ENCODE peak calls at places on chromosomes 2 and 18, in ten cellular contexts. W is T-helper 1 cell; B is AG10803; Y is COR-L47; I is SW 1271; V is heart right ventricle; G is endodermal cell; L is esophagus squamous epithelium; Z is fibroblast of lung; D is activated CD8-positive, alpha-beta memory T cell treated with anti-CD3 and anti-CD28 coated beads for 48 hours. P is an unnamed sample.

GRCh38 chr2:180110469-180110868 is 103.4 kb upstream of the CWC22 start:
- DNase-seq in W (no peak), B (no peak), Y (no peak), I (no peak), V (no peak), G (no peak), L (no peak), Z (no peak), D (no peak), P (no peak)

GRCh38 chr18:56204052-56204451 is 434.3 kb downstream of the TXNL1 start:
- DNase-seq in W (no peak), B (no peak), Y (no peak), I (no peak), V (no peak), G (no peak), L (no peak), Z (no peak), D (no peak), P (no peak)

GRCh38 chr2:68833162-68833561 is 38.0 kb downstream of the BMP10 start:
- DNase-seq in W (no peak), B (no peak), Y (no peak), I (no peak), V (no peak), G (no peak), L (no peak), Z (no peak), D (no peak), P (no peak)

GRCh38 chr2:67616749-67617148 is 219.6 kb downstream of the ETAA1 start:
- DNase-seq in W (no peak), B (peak; percentile 50), Y (no peak), I (no peak), V (no peak), G (no peak), L (no peak), Z (peak; percentile 94), D (no peak), P (no peak)

GRCh38 chr2:173545364-173545734 is 190.7 kb downstream of the CDCA7 start:
- DNase-seq in W (no peak), B (peak; percentile 27), Y (no peak), I (no peak), V (no peak), G (no peak), L (no peak), Z (peak; percentile 20), D (no peak), P (no peak)

GRCh38 chr2:17429130-17429529 is 89.1 kb downstream of the RAD51AP2 start:
- DNase-seq in W (no peak), B (peak; percentile 68), Y (no peak), I (no peak), V (no peak), G (no peak), L (no peak), Z (peak; percentile 88), D (no peak), P (no peak)

GRCh38 chr2:64212346-64212745 is 68.1 kb upstream of the PELI1 start:
- DNase-seq in W (no peak), B (peak; percentile 83), Y (no peak), I (no peak), V (no peak), G (no peak), L (no peak), Z (peak; percentile 94), D (no peak), P (no peak)

GRCh38 chr2:127228102-127228501 is 8.0 kb upstream of the CYP27C1 start:
- DNase-seq in W (no peak), B (no peak), Y (no peak), I (no peak), V (no peak), G (no peak), L (no peak), Z (peak; percentile 76), D (no peak), P (no peak)

GRCh38 chr2:28401411-28401810 is 8.8 kb downstream of the FOSL2 start:
- DNase-seq in W (no peak), B (no peak), Y (no peak), I (no peak), V (no peak), G (no peak), L (no peak), Z (no peak), D (no peak), P (peak; percentile 82)

GRCh38 chr2:211899871-211900482 is 638.6 kb downstream of the ERBB4 start:
- DNase-seq in W (no peak), B (no peak), Y (peak; percentile 85), I (no peak), V (no peak), G (no peak), L (no peak), Z (peak; percentile 8), D (no peak), P (peak; percentile 77)

GRCh38 chr18:56789004-56789888 is 138.1 kb downstream of the WDR7 start:
- DNase-seq in W (no peak), B (no peak), Y (peak; percentile 19), I (no peak), V (peak; percentile 14), G (peak; percentile 88), L (no peak), Z (no peak), D (no peak), P (no peak)

GRCh38 chr18:75273817-75274216 is 63.2 kb downstream of the TSHZ1 start:
- DNase-seq in W (no peak), B (no peak), Y (no peak), I (no peak), V (no peak), G (no peak), L (no peak), Z (no peak), D (no peak), P (no peak)

GRCh38 chr2:96264656-96265348 is 995 bp downstream of the TMEM127 start:
- DNase-seq in W (no peak), B (peak; percentile 15), Y (peak; percentile 41), I (no peak), V (no peak), G (peak; percentile 62), L (no peak), Z (peak; percentile 45), D (no peak), P (peak; percentile 51)

GRCh38 chr18:23515911-23516546 is 12.7 kb downstream of the RMC1 start:
- DNase-seq in W (peak; percentile 70), B (peak; percentile 69), Y (peak; percentile 70), I (peak; percentile 31), V (peak; percentile 54), G (peak; percentile 93), L (peak; percentile 8), Z (peak; percentile 59), D (peak; percentile 27), P (peak; percentile 68)

GRCh38 chr2:124542932-124543640 is 518.0 kb downstream of the CNTNAP5 start:
- DNase-seq in W (no peak), B (no peak), Y (no peak), I (no peak), V (peak; percentile 9), G (no peak), L (no peak), Z (no peak), D (no peak), P (peak; percentile 94)

GRCh38 chr2:168090366-168091019 is 156.9 kb downstream of the STK39 start:
- DNase-seq in W (no peak), B (no peak), Y (no peak), I (no peak), V (no peak), G (no peak), L (no peak), Z (no peak), D (no peak), P (no peak)

GRCh38 chr2:151297882-151298281 is 8.4 kb upstream of the NMI start:
- DNase-seq in W (no peak), B (no peak), Y (no peak), I (no peak), V (no peak), G (no peak), L (no peak), Z (no peak), D (no peak), P (no peak)

GRCh38 chr2:96102596-96103387 is 13.6 kb downstream of the ADRA2B start:
- DNase-seq in W (no peak), B (no peak), Y (no peak), I (no peak), V (no peak), G (peak; percentile 43), L (no peak), Z (no peak), D (no peak), P (no peak)

GRCh38 chr2:36438454-36438977 is 82.9 kb downstream of the CRIM1 start:
- DNase-seq in W (no peak), B (peak; percentile 97), Y (no peak), I (peak; percentile 89), V (no peak), G (no peak), L (no peak), Z (peak; percentile 99), D (no peak), P (no peak)

GRCh38 chr2:181140414-181140813 is 160.0 kb downstream of the UBE2E3 start:
- DNase-seq in W (no peak), B (peak; percentile 82), Y (peak; percentile 92), I (no peak), V (no peak), G (no peak), L (no peak), Z (peak; percentile 29), D (no peak), P (no peak)

GRCh38 chr2:134177351-134177931 is 76.4 kb upstream of the MGAT5 start:
- DNase-seq in W (no peak), B (no peak), Y (no peak), I (no peak), V (no peak), G (no peak), L (no peak), Z (peak; percentile 81), D (no peak), P (peak; percentile 83)

GRCh38 chr2:170743530-170744239 is 26.5 kb upstream of the ERICH2 start:
- DNase-seq in W (no peak), B (no peak), Y (no peak), I (no peak), V (no peak), G (no peak), L (no peak), Z (no peak), D (no peak), P (no peak)

GRCh38 chr2:216370961-216371633 is 1.2 kb downstream of the MARCHF4 start:
- DNase-seq in W (no peak), B (peak; percentile 17), Y (peak; percentile 23), I (no peak), V (peak; percentile 12), G (peak; percentile 74), L (no peak), Z (no peak), D (no peak), P (no peak)

GRCh38 chr2:183490930-183491329 is 366.7 kb downstream of the NUP35 start:
- DNase-seq in W (no peak), B (no peak), Y (peak; percentile 17), I (no peak), V (peak; percentile 18), G (no peak), L (no peak), Z (peak; percentile 75), D (no peak), P (peak; percentile 4)

GRCh38 chr2:70357076-70358071 is 55.5 kb upstream of the FAM136A start:
- DNase-seq in W (no peak), B (peak; percentile 77), Y (no peak), I (no peak), V (no peak), G (no peak), L (no peak), Z (peak; percentile 23), D (no peak), P (no peak)

GRCh38 chr2:97747716-97748115 is 34.3 kb downstream of the ZAP70 start:
- DNase-seq in W (no peak), B (peak; percentile 96), Y (no peak), I (no peak), V (no peak), G (no peak), L (no peak), Z (peak; percentile 85), D (no peak), P (no peak)

GRCh38 chr2:207546822-207547221 is 17.1 kb downstream of the CREB1 start:
- DNase-seq in W (no peak), B (peak; percentile 91), Y (no peak), I (no peak), V (no peak), G (no peak), L (no peak), Z (peak; percentile 58), D (no peak), P (no peak)

GRCh38 chr2:233114421-233114861 is 54.3 kb downstream of the INPP5D start:
- DNase-seq in W (no peak), B (no peak), Y (no peak), I (no peak), V (no peak), G (no peak), L (no peak), Z (no peak), D (no peak), P (no peak)